ENCODE peak calls at places on chromosome 10, in four cellular contexts. One of them, this sample, is unnamed.

GRCh38 chr10:124999433-125000365 is 57.8 kb downstream of the ZRANB1 start:
- DNase-seq in tibial artery: peak
- DNase-seq in fibroblast of the aortic adventitia: peak
- DNase-seq in AG09309: peak
- DNase-seq in this sample: no peak

GRCh38 chr10:3237055-3237454 is 64.5 kb upstream of the PITRM1 start:
- DNase-seq in tibial artery: no peak
- DNase-seq in fibroblast of the aortic adventitia: no peak
- DNase-seq in AG09309: no peak
- DNase-seq in this sample: no peak

GRCh38 chr10:123150986-123151738 is 3.0 kb upstream of the BUB3 start:
- DNase-seq in tibial artery: no peak
- DNase-seq in fibroblast of the aortic adventitia: no peak
- DNase-seq in AG09309: no peak
- DNase-seq in this sample: no peak

GRCh38 chr10:125159932-125160855 is at the start of gene CTBP2:
- DNase-seq in tibial artery: peak
- DNase-seq in fibroblast of the aortic adventitia: peak
- DNase-seq in AG09309: no peak
- DNase-seq in this sample: peak

GRCh38 chr10:57465155-57465554 is 802.5 kb downstream of the IPMK start:
- DNase-seq in tibial artery: no peak
- DNase-seq in fibroblast of the aortic adventitia: no peak
- DNase-seq in AG09309: no peak
- DNase-seq in this sample: no peak

GRCh38 chr10:102919992-102920736 is 2.1 kb downstream of the CNNM2 start:
- DNase-seq in tibial artery: no peak
- DNase-seq in fibroblast of the aortic adventitia: peak
- DNase-seq in AG09309: no peak
- DNase-seq in this sample: no peak

GRCh38 chr10:122140477-122140902 is 130.6 kb upstream of the BTBD16 start:
- DNase-seq in tibial artery: peak
- DNase-seq in fibroblast of the aortic adventitia: peak
- DNase-seq in AG09309: no peak
- DNase-seq in this sample: no peak

GRCh38 chr10:48523212-48523819 is 81.6 kb downstream of the ARHGAP22 start:
- DNase-seq in tibial artery: peak
- DNase-seq in fibroblast of the aortic adventitia: peak
- DNase-seq in AG09309: peak
- DNase-seq in this sample: peak

GRCh38 chr10:28970231-28970630 is 292.9 kb downstream of the BAMBI start:
- DNase-seq in tibial artery: no peak
- DNase-seq in fibroblast of the aortic adventitia: peak
- DNase-seq in AG09309: no peak
- DNase-seq in this sample: no peak

GRCh38 chr10:4812041-4812440 is 14.0 kb upstream of the AKR1E2 start:
- DNase-seq in tibial artery: no peak
- DNase-seq in fibroblast of the aortic adventitia: peak
- DNase-seq in AG09309: no peak
- DNase-seq in this sample: no peak

GRCh38 chr10:114188001-114188400 is 8.8 kb downstream of the TDRD1 start:
- DNase-seq in tibial artery: no peak
- DNase-seq in fibroblast of the aortic adventitia: no peak
- DNase-seq in AG09309: no peak
- DNase-seq in this sample: no peak

GRCh38 chr10:132477398-132478340 is 59.9 kb upstream of the INPP5A start:
- DNase-seq in tibial artery: peak
- DNase-seq in fibroblast of the aortic adventitia: no peak
- DNase-seq in AG09309: no peak
- DNase-seq in this sample: no peak

GRCh38 chr10:1737222-1738061 is at the start of gene ADARB2:
- DNase-seq in tibial artery: no peak
- DNase-seq in fibroblast of the aortic adventitia: no peak
- DNase-seq in AG09309: no peak
- DNase-seq in this sample: peak

GRCh38 chr10:133529576-133529946 is 2.4 kb downstream of the CYP2E1 start:
- DNase-seq in tibial artery: no peak
- DNase-seq in fibroblast of the aortic adventitia: no peak
- DNase-seq in AG09309: no peak
- DNase-seq in this sample: no peak

GRCh38 chr10:28713626-28714352 is 36.5 kb downstream of the BAMBI start:
- DNase-seq in tibial artery: no peak
- DNase-seq in fibroblast of the aortic adventitia: no peak
- DNase-seq in AG09309: no peak
- DNase-seq in this sample: no peak

GRCh38 chr10:53356616-53357349 is 584.2 kb upstream of the MBL2 start:
- DNase-seq in tibial artery: no peak
- DNase-seq in fibroblast of the aortic adventitia: no peak
- DNase-seq in AG09309: no peak
- DNase-seq in this sample: no peak

GRCh38 chr10:32149257-32149955 is 93.2 kb upstream of the KIF5B start:
- DNase-seq in tibial artery: peak
- DNase-seq in fibroblast of the aortic adventitia: peak
- DNase-seq in AG09309: peak
- DNase-seq in this sample: no peak

GRCh38 chr10:77710759-77711682 is 73.4 kb upstream of the KCNMA1 start:
- DNase-seq in tibial artery: peak
- DNase-seq in fibroblast of the aortic adventitia: peak
- DNase-seq in AG09309: no peak
- DNase-seq in this sample: peak

GRCh38 chr10:46222364-46222935 is 64.3 kb upstream of the ANTXRL start:
- DNase-seq in tibial artery: no peak
- DNase-seq in fibroblast of the aortic adventitia: peak
- DNase-seq in AG09309: peak
- DNase-seq in this sample: no peak

GRCh38 chr10:77770868-77771175 is 133.2 kb upstream of the KCNMA1 start:
- DNase-seq in tibial artery: no peak
- DNase-seq in fibroblast of the aortic adventitia: no peak
- DNase-seq in AG09309: no peak
- DNase-seq in this sample: no peak

GRCh38 chr10:69965919-69966662 is 86.6 kb upstream of the MACROH2A2 start:
- DNase-seq in tibial artery: no peak
- DNase-seq in fibroblast of the aortic adventitia: peak
- DNase-seq in AG09309: no peak
- DNase-seq in this sample: no peak

GRCh38 chr10:114708084-114708483 is 50.0 kb upstream of the ABLIM1 start:
- DNase-seq in tibial artery: no peak
- DNase-seq in fibroblast of the aortic adventitia: no peak
- DNase-seq in AG09309: no peak
- DNase-seq in this sample: no peak

GRCh38 chr10:32314588-32314987 is 32.4 kb downstream of the EPC1 start:
- DNase-seq in tibial artery: no peak
- DNase-seq in fibroblast of the aortic adventitia: no peak
- DNase-seq in AG09309: no peak
- DNase-seq in this sample: no peak

GRCh38 chr10:28294809-28295208 is 8.1 kb downstream of the MPP7 start:
- DNase-seq in tibial artery: no peak
- DNase-seq in fibroblast of the aortic adventitia: no peak
- DNase-seq in AG09309: no peak
- DNase-seq in this sample: no peak

GRCh38 chr10:6201511-6201975 is 1.2 kb upstream of the PFKFB3 start:
- DNase-seq in tibial artery: peak
- DNase-seq in fibroblast of the aortic adventitia: peak
- DNase-seq in AG09309: peak
- DNase-seq in this sample: peak

GRCh38 chr10:24721254-24722106 is 2.2 kb downstream of the ARHGAP21 start:
- DNase-seq in tibial artery: peak
- DNase-seq in fibroblast of the aortic adventitia: peak
- DNase-seq in AG09309: no peak
- DNase-seq in this sample: peak

GRCh38 chr10:16984242-16984641 is 145.4 kb downstream of the CUBN start:
- DNase-seq in tibial artery: no peak
- DNase-seq in fibroblast of the aortic adventitia: no peak
- DNase-seq in AG09309: no peak
- DNase-seq in this sample: no peak

GRCh38 chr10:132331259-132331955 is 586 bp upstream of the LRRC27 start:
- DNase-seq in tibial artery: no peak
- DNase-seq in fibroblast of the aortic adventitia: no peak
- DNase-seq in AG09309: no peak
- DNase-seq in this sample: no peak

GRCh38 chr10:88245974-88246511 is 337.1 kb downstream of the RNLS start:
- DNase-seq in tibial artery: no peak
- DNase-seq in fibroblast of the aortic adventitia: peak
- DNase-seq in AG09309: peak
- DNase-seq in this sample: no peak

GRCh38 chr10:34858003-34858402 is 42.9 kb upstream of the PARD3 start:
- DNase-seq in tibial artery: no peak
- DNase-seq in fibroblast of the aortic adventitia: no peak
- DNase-seq in AG09309: no peak
- DNase-seq in this sample: no peak

GRCh38 chr10:88991900-88992237 is 1.3 kb downstream of the FAS start:
- DNase-seq in tibial artery: no peak
- DNase-seq in fibroblast of the aortic adventitia: no peak
- DNase-seq in AG09309: no peak
- DNase-seq in this sample: no peak

GRCh38 chr10:101780818-101781654 is 2.2 kb downstream of the NPM3 start:
- DNase-seq in tibial artery: peak
- DNase-seq in fibroblast of the aortic adventitia: peak
- DNase-seq in AG09309: no peak
- DNase-seq in this sample: no peak

GRCh38 chr10:124943301-124944092 is 1.6 kb downstream of the ZRANB1 start:
- DNase-seq in tibial artery: no peak
- DNase-seq in fibroblast of the aortic adventitia: peak
- DNase-seq in AG09309: peak
- DNase-seq in this sample: no peak

GRCh38 chr10:1078668-1079067 is 22.5 kb downstream of the WDR37 start:
- DNase-seq in tibial artery: no peak
- DNase-seq in fibroblast of the aortic adventitia: no peak
- DNase-seq in AG09309: no peak
- DNase-seq in this sample: no peak

GRCh38 chr10:97822261-97822687 is 27.4 kb upstream of the GOLGA7B start:
- DNase-seq in tibial artery: no peak
- DNase-seq in fibroblast of the aortic adventitia: no peak
- DNase-seq in AG09309: no peak
- DNase-seq in this sample: no peak

GRCh38 chr10:34092891-34093290 is 722.2 kb downstream of the PARD3 start:
- DNase-seq in tibial artery: no peak
- DNase-seq in fibroblast of the aortic adventitia: peak
- DNase-seq in AG09309: peak
- DNase-seq in this sample: no peak

GRCh38 chr10:27252267-27253000 is 11.8 kb upstream of the ACBD5 start:
- DNase-seq in tibial artery: no peak
- DNase-seq in fibroblast of the aortic adventitia: peak
- DNase-seq in AG09309: no peak
- DNase-seq in this sample: no peak
- TF ChIP-seq CTCF in tibial artery: no peak
- TF ChIP-seq CTCF in fibroblast of the aortic adventitia: peak
- TF ChIP-seq CTCF in AG09309: peak
- TF ChIP-seq CTCF in this sample: no peak

GRCh38 chr10:131219955-131220489 is 91.5 kb downstream of the TCERG1L start:
- DNase-seq in tibial artery: no peak
- DNase-seq in fibroblast of the aortic adventitia: no peak
- DNase-seq in AG09309: no peak
- DNase-seq in this sample: no peak
- TF ChIP-seq CTCF in tibial artery: no peak
- TF ChIP-seq CTCF in fibroblast of the aortic adventitia: no peak
- TF ChIP-seq CTCF in AG09309: no peak
- TF ChIP-seq CTCF in this sample: no peak

DNA sequence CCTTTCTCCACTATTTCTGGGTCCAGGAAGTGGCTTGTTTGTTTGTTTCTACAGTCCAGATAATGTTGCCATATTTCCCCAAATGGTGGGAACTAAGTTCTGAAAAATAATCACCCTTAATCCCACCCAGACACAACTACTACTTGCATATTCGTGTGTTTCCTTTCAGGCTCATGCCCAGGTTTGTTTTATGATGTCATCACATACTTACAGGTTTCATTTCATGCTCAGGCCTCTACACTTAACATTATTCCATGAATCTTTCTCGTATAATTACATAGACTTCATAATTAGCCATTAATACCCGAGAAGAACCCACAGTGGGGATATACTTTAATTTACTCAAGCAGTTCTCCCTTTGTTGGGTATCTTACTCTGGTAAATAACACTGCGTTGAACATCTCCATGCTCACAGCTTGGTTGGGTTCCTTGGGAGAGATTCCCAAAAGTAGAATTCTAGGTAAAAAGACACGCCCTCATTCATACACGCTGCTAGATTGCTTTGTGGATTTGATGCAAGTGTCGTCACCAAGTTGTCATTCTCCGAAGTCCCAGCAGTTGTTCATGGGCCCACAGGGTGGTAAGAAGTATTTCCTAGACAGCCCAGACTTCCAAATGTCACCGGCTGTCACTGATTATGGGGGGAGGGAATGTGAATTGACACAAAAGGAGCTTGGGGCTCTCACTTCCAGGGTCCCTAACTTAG is 42.6 kb downstream of the UNC5B start:
- DNase-seq in tibial artery: no peak
- DNase-seq in fibroblast of the aortic adventitia: no peak
- DNase-seq in AG09309: no peak
- DNase-seq in this sample: no peak
- TF ChIP-seq CTCF in tibial artery: no peak
- TF ChIP-seq CTCF in fibroblast of the aortic adventitia: no peak
- TF ChIP-seq CTCF in AG09309: no peak
- TF ChIP-seq CTCF in this sample: no peak

GRCh38 chr10:73742454-73742734 is 1.8 kb upstream of the SEC24C start:
- DNase-seq in tibial artery: no peak
- DNase-seq in fibroblast of the aortic adventitia: no peak
- DNase-seq in AG09309: no peak
- DNase-seq in this sample: no peak

GRCh38 chr10:73743327-73743904 is 756 bp upstream of the SEC24C start:
- DNase-seq in tibial artery: no peak
- DNase-seq in fibroblast of the aortic adventitia: peak
- DNase-seq in AG09309: no peak
- DNase-seq in this sample: no peak

GRCh38 chr10:73744690-73744994 is 470 bp downstream of the SEC24C start:
- DNase-seq in tibial artery: peak
- DNase-seq in fibroblast of the aortic adventitia: peak
- DNase-seq in AG09309: no peak
- DNase-seq in this sample: no peak

GRCh38 chr10:73746721-73747120 is 2.5 kb downstream of the SEC24C start:
- DNase-seq in tibial artery: no peak
- DNase-seq in fibroblast of the aortic adventitia: no peak
- DNase-seq in AG09309: no peak
- DNase-seq in this sample: no peak

DNA sequence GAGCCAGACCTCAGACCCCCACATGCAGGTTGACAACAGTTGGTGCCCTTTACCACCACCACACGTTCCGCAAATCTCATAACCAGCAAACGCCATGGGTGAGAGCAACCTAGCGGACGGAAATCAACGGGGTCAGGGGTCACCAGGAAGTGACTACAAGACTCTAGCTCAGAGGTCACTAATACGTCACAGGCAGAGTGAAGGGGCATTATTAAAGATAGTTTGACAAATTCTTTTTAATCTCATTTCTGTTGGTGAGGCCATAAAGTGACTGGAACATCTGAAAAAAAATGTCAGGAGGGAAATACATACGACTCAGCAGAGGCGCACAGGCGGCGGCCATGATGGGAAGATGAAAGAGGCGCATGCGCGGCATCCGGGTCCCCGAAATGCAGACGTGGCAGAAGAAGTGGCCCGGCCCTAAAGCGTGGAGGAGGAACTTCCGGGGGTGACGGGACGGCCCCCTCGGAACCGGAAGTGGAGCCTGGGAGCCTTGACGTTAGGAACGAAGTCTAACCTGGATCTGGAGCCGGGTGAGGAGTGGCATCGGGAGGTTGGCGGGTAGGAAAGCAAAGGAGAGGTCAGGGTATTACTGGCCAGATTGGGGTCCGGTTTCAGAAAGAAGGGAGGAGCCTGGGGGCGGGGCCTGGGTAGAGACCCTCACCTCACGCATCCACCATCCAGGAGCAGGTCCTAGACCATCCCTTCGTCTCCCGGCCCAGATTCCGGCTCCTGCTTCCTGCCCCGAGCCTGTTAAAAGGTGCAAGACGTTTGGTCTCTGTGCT is at the start of gene SEC24C:
- DNase-seq in tibial artery: peak
- DNase-seq in fibroblast of the aortic adventitia: peak
- DNase-seq in AG09309: peak
- DNase-seq in this sample: peak
- TF ChIP-seq CTCF in tibial artery: peak
- TF ChIP-seq CTCF in fibroblast of the aortic adventitia: peak
- TF ChIP-seq CTCF in AG09309: no peak
- TF ChIP-seq CTCF in this sample: no peak